ENCODE peak calls at places on chromosomes 5 and 9, in five cellular contexts. One of them, this sample, is unnamed. For H3K4me1 and H3K9me3, the result is how much of the 10 kb centered on the place peaks cover.

GRCh38 chr5:63401434-63402046 is 560.7 kb downstream of the HTR1A start:
- DNase-seq in IMR-90: peak
- DNase-seq in NT2/D1: peak
- DNase-seq in mesenchymal stem cell: peak
- DNase-seq in PC-3: peak
- DNase-seq in this sample: peak

GRCh38 chr5:10987881-10988504 is 227.0 kb upstream of the DAP start:
- DNase-seq in IMR-90: no peak
- DNase-seq in NT2/D1: peak
- DNase-seq in mesenchymal stem cell: no peak
- DNase-seq in PC-3: peak
- DNase-seq in this sample: peak

GRCh38 chr9:91207889-91208651 is 153.6 kb downstream of the AUH start:
- DNase-seq in IMR-90: peak
- DNase-seq in NT2/D1: no peak
- DNase-seq in mesenchymal stem cell: peak
- DNase-seq in PC-3: no peak
- DNase-seq in this sample: peak

GRCh38 chr9:29211681-29212589 is 1638.7 kb upstream of the C9orf72 start:
- DNase-seq in IMR-90: no peak
- DNase-seq in NT2/D1: peak
- DNase-seq in mesenchymal stem cell: peak
- DNase-seq in PC-3: no peak
- DNase-seq in this sample: peak

GRCh38 chr9:109903515-109904138 is 123.6 kb downstream of the PALM2AKAP2 start:
- DNase-seq in IMR-90: peak
- DNase-seq in NT2/D1: peak
- DNase-seq in mesenchymal stem cell: peak
- DNase-seq in PC-3: peak
- DNase-seq in this sample: peak

GRCh38 chr5:177458912-177459350 is 12.3 kb downstream of the PRR7 start:
- DNase-seq in IMR-90: peak
- DNase-seq in NT2/D1: no peak
- DNase-seq in mesenchymal stem cell: peak
- DNase-seq in PC-3: peak
- DNase-seq in this sample: no peak

GRCh38 chr9:136741885-136742568 is 713 bp downstream of the LCN10 start:
- DNase-seq in IMR-90: no peak
- DNase-seq in NT2/D1: no peak
- DNase-seq in mesenchymal stem cell: no peak
- DNase-seq in PC-3: no peak
- DNase-seq in this sample: no peak

GRCh38 chr5:33369470-33370134 is 71.2 kb upstream of the TARS1 start:
- DNase-seq in IMR-90: peak
- DNase-seq in NT2/D1: no peak
- DNase-seq in mesenchymal stem cell: peak
- DNase-seq in PC-3: no peak
- DNase-seq in this sample: peak

GRCh38 chr9:16726718-16727451 is 143.6 kb downstream of the BNC2 start:
- DNase-seq in IMR-90: peak
- DNase-seq in NT2/D1: peak
- DNase-seq in mesenchymal stem cell: peak
- DNase-seq in PC-3: peak
- DNase-seq in this sample: peak

GRCh38 chr9:20307662-20308061 is 314.6 kb downstream of the MLLT3 start:
- DNase-seq in IMR-90: no peak
- DNase-seq in NT2/D1: peak
- DNase-seq in mesenchymal stem cell: no peak
- DNase-seq in PC-3: no peak
- DNase-seq in this sample: no peak

GRCh38 chr5:9714187-9714586 is 84.0 kb upstream of the TAS2R1 start:
- DNase-seq in IMR-90: peak
- DNase-seq in NT2/D1: no peak
- DNase-seq in mesenchymal stem cell: peak
- DNase-seq in PC-3: no peak
- DNase-seq in this sample: no peak

GRCh38 chr5:130166839-130167490 is 262.7 kb downstream of the CHSY3 start:
- DNase-seq in IMR-90: no peak
- DNase-seq in NT2/D1: peak
- DNase-seq in mesenchymal stem cell: no peak
- DNase-seq in PC-3: no peak
- DNase-seq in this sample: no peak

GRCh38 chr5:178768371-178769260 is 38.2 kb upstream of the ZNF354A start:
- DNase-seq in IMR-90: no peak
- DNase-seq in NT2/D1: no peak
- DNase-seq in mesenchymal stem cell: no peak
- DNase-seq in PC-3: no peak
- DNase-seq in this sample: no peak

GRCh38 chr5:81301221-81302015 is at the start of gene ZCCHC9:
- DNase-seq in IMR-90: peak
- DNase-seq in NT2/D1: peak
- DNase-seq in mesenchymal stem cell: peak
- DNase-seq in PC-3: peak
- DNase-seq in this sample: peak

GRCh38 chr9:124190761-124191160 is 67.0 kb upstream of the NEK6 start:
- DNase-seq in IMR-90: no peak
- DNase-seq in NT2/D1: no peak
- DNase-seq in mesenchymal stem cell: no peak
- DNase-seq in PC-3: no peak
- DNase-seq in this sample: no peak

GRCh38 chr9:20353931-20354652 is 268.2 kb downstream of the MLLT3 start:
- DNase-seq in IMR-90: peak
- DNase-seq in NT2/D1: no peak
- DNase-seq in mesenchymal stem cell: peak
- DNase-seq in PC-3: no peak
- DNase-seq in this sample: peak

GRCh38 chr9:129547869-129548570 is 72.9 kb downstream of the C9orf50 start:
- DNase-seq in IMR-90: no peak
- DNase-seq in NT2/D1: no peak
- DNase-seq in mesenchymal stem cell: no peak
- DNase-seq in PC-3: no peak
- DNase-seq in this sample: no peak

GRCh38 chr5:138647261-138647788 is 72.1 kb upstream of the HSPA9 start:
- DNase-seq in IMR-90: peak
- DNase-seq in NT2/D1: no peak
- DNase-seq in mesenchymal stem cell: no peak
- DNase-seq in PC-3: no peak
- DNase-seq in this sample: peak

GRCh38 chr5:74252033-74252430 is 388.5 kb downstream of the ENC1 start:
- DNase-seq in IMR-90: no peak
- DNase-seq in NT2/D1: no peak
- DNase-seq in mesenchymal stem cell: no peak
- DNase-seq in PC-3: no peak
- DNase-seq in this sample: no peak

GRCh38 chr5:93572101-93572772 is 8.8 kb downstream of the NR2F1-AS1 start:
- DNase-seq in IMR-90: no peak
- DNase-seq in NT2/D1: no peak
- DNase-seq in mesenchymal stem cell: peak
- DNase-seq in PC-3: no peak
- DNase-seq in this sample: no peak

GRCh38 chr5:172796306-172796705 is 25.3 kb upstream of the DUSP1 start:
- DNase-seq in IMR-90: no peak
- DNase-seq in NT2/D1: no peak
- DNase-seq in mesenchymal stem cell: no peak
- DNase-seq in PC-3: no peak
- DNase-seq in this sample: no peak

GRCh38 chr5:148913985-148914421 is 87.6 kb downstream of the ADRB2 start:
- DNase-seq in IMR-90: peak
- DNase-seq in NT2/D1: peak
- DNase-seq in mesenchymal stem cell: peak
- DNase-seq in PC-3: peak
- DNase-seq in this sample: peak

GRCh38 chr5:78016831-78017529 is 240.8 kb upstream of the TBCA start:
- DNase-seq in IMR-90: no peak
- DNase-seq in NT2/D1: peak
- DNase-seq in mesenchymal stem cell: peak
- DNase-seq in PC-3: no peak
- DNase-seq in this sample: no peak

GRCh38 chr5:178123094-178123986 is 7.5 kb upstream of the RMND5B start:
- DNase-seq in IMR-90: no peak
- DNase-seq in NT2/D1: no peak
- DNase-seq in mesenchymal stem cell: no peak
- DNase-seq in PC-3: no peak
- DNase-seq in this sample: no peak

GRCh38 chr9:95315108-95315746 is 2.3 kb downstream of the FANCC start:
- DNase-seq in IMR-90: no peak
- DNase-seq in NT2/D1: no peak
- DNase-seq in mesenchymal stem cell: no peak
- DNase-seq in PC-3: no peak
- DNase-seq in this sample: no peak

GRCh38 chr5:8418049-8418426 is 549.1 kb downstream of the MTRR start:
- DNase-seq in IMR-90: no peak
- DNase-seq in NT2/D1: no peak
- DNase-seq in mesenchymal stem cell: no peak
- DNase-seq in PC-3: peak
- DNase-seq in this sample: no peak

GRCh38 chr5:12911156-12911555 is 1006.9 kb upstream of the CTNND2 start:
- DNase-seq in IMR-90: no peak
- DNase-seq in NT2/D1: no peak
- DNase-seq in mesenchymal stem cell: peak
- DNase-seq in PC-3: no peak
- DNase-seq in this sample: no peak

GRCh38 chr9:113523421-113524141 is 60.1 kb downstream of the RGS3 start:
- DNase-seq in IMR-90: no peak
- DNase-seq in NT2/D1: no peak
- DNase-seq in mesenchymal stem cell: peak
- DNase-seq in PC-3: no peak
- DNase-seq in this sample: no peak

GRCh38 chr5:14383923-14384322 is 197.7 kb upstream of the OTULINL start:
- DNase-seq in IMR-90: no peak
- DNase-seq in NT2/D1: no peak
- DNase-seq in mesenchymal stem cell: no peak
- DNase-seq in PC-3: no peak
- DNase-seq in this sample: no peak

GRCh38 chr5:61362796-61363364 is 30.8 kb downstream of the ZSWIM6 start:
- DNase-seq in IMR-90: peak
- DNase-seq in NT2/D1: no peak
- DNase-seq in mesenchymal stem cell: peak
- DNase-seq in PC-3: no peak
- DNase-seq in this sample: no peak

GRCh38 chr5:56323505-56323904 is 90.4 kb upstream of the ANKRD55 start:
- DNase-seq in IMR-90: peak
- DNase-seq in NT2/D1: no peak
- DNase-seq in mesenchymal stem cell: peak
- DNase-seq in PC-3: peak
- DNase-seq in this sample: peak

GRCh38 chr5:138305797-138306196 is 25.8 kb downstream of the CDC25C start:
- DNase-seq in IMR-90: no peak
- DNase-seq in NT2/D1: no peak
- DNase-seq in mesenchymal stem cell: no peak
- DNase-seq in PC-3: no peak
- DNase-seq in this sample: no peak

GRCh38 chr5:62569466-62569865 is 9.2 kb upstream of the LRRC70 start:
- DNase-seq in IMR-90: no peak
- DNase-seq in NT2/D1: no peak
- DNase-seq in mesenchymal stem cell: no peak
- DNase-seq in PC-3: no peak
- DNase-seq in this sample: no peak

GRCh38 chr5:175686826-175687225 is 29.0 kb downstream of the HRH2 start:
- DNase-seq in IMR-90: no peak
- DNase-seq in NT2/D1: no peak
- DNase-seq in mesenchymal stem cell: no peak
- DNase-seq in PC-3: no peak
- DNase-seq in this sample: no peak

GRCh38 chr5:175690025-175690424 is 32.2 kb downstream of the HRH2 start:
- DNase-seq in IMR-90: no peak
- DNase-seq in NT2/D1: no peak
- DNase-seq in mesenchymal stem cell: no peak
- DNase-seq in PC-3: no peak
- DNase-seq in this sample: no peak

GRCh38 chr5:175687231-175687701 is 29.4 kb downstream of the HRH2 start:
- DNase-seq in IMR-90: no peak
- DNase-seq in NT2/D1: no peak
- DNase-seq in mesenchymal stem cell: no peak
- DNase-seq in PC-3: no peak
- DNase-seq in this sample: no peak

GRCh38 chr5:175689147-175689991 is 31.5 kb downstream of the HRH2 start:
- DNase-seq in IMR-90: no peak
- DNase-seq in NT2/D1: no peak
- DNase-seq in mesenchymal stem cell: no peak
- DNase-seq in PC-3: no peak
- DNase-seq in this sample: peak

GRCh38 chr5:175688352-175689146 is 30.7 kb downstream of the HRH2 start:
- DNase-seq in IMR-90: no peak
- DNase-seq in NT2/D1: no peak
- DNase-seq in mesenchymal stem cell: no peak
- DNase-seq in PC-3: no peak
- DNase-seq in this sample: no peak
- H3K4me1 ChIP-seq in IMR-90: under half
- H3K4me1 ChIP-seq in NT2/D1: under half
- H3K4me1 ChIP-seq in mesenchymal stem cell: under half
- H3K4me1 ChIP-seq in PC-3: under half
- H3K4me1 ChIP-seq in this sample: under half

GRCh38 chr9:40914772-40915659 is 213.5 kb downstream of the FOXD4L6 start:
- DNase-seq in IMR-90: no peak
- DNase-seq in NT2/D1: no peak
- DNase-seq in mesenchymal stem cell: no peak
- DNase-seq in PC-3: no peak
- DNase-seq in this sample: no peak
- H3K9me3 ChIP-seq in IMR-90: half or more
- H3K9me3 ChIP-seq in NT2/D1: under half
- H3K9me3 ChIP-seq in mesenchymal stem cell: half or more
- H3K9me3 ChIP-seq in PC-3: under half
- H3K9me3 ChIP-seq in this sample: under half

GRCh38 chr9:121707477-121708424 is 56.3 kb downstream of the DAB2IP start:
- DNase-seq in IMR-90: no peak
- DNase-seq in NT2/D1: no peak
- DNase-seq in mesenchymal stem cell: peak
- DNase-seq in PC-3: no peak
- DNase-seq in this sample: no peak
- H3K9ac ChIP-seq in IMR-90: no peak
- H3K9ac ChIP-seq in NT2/D1: no peak
- H3K9ac ChIP-seq in mesenchymal stem cell: no peak
- H3K9ac ChIP-seq in PC-3: no peak
- H3K9ac ChIP-seq in this sample: no peak

GRCh38 chr9:78144008-78144381 is 91.9 kb upstream of the CEP78 start:
- DNase-seq in IMR-90: no peak
- DNase-seq in NT2/D1: no peak
- DNase-seq in mesenchymal stem cell: no peak
- DNase-seq in PC-3: no peak
- DNase-seq in this sample: no peak
- H3K4me1 ChIP-seq in IMR-90: under half
- H3K4me1 ChIP-seq in NT2/D1: under half
- H3K4me1 ChIP-seq in mesenchymal stem cell: under half
- H3K4me1 ChIP-seq in PC-3: under half
- H3K4me1 ChIP-seq in this sample: under half

GRCh38 chr9:126248680-126249079 is 77.9 kb upstream of the MVB12B start:
- DNase-seq in IMR-90: peak
- DNase-seq in NT2/D1: no peak
- DNase-seq in mesenchymal stem cell: peak
- DNase-seq in PC-3: peak
- DNase-seq in this sample: peak
- H3K9me3 ChIP-seq in IMR-90: under half
- H3K9me3 ChIP-seq in NT2/D1: under half
- H3K9me3 ChIP-seq in mesenchymal stem cell: under half
- H3K9me3 ChIP-seq in PC-3: under half
- H3K9me3 ChIP-seq in this sample: under half

This sample was measured in adipocyte.